ENCODE peak calls at places on chromosome 5, in nine cellular contexts. One of them, this sample, is unnamed.

GRCh38 chr5:33258553-33258952 is 182.2 kb upstream of the TARS1 start:
- DNase-seq in fibroblast of lung: no peak
- DNase-seq in fibroblast of mammary gland: peak; percentile 67
- DNase-seq in HFF-Myc: no peak
- DNase-seq in fibroblast of pulmonary artery: no peak
- DNase-seq in GM12865: no peak
- DNase-seq in endothelial cell of umbilical vein: no peak
- DNase-seq in esophagus squamous epithelium: no peak
- DNase-seq in heart left ventricle: no peak
- DNase-seq in this sample: no peak

GRCh38 chr5:53403758-53404157 is 76.7 kb upstream of the FST start:
- DNase-seq in fibroblast of lung: peak; percentile 54
- DNase-seq in fibroblast of mammary gland: no peak
- DNase-seq in HFF-Myc: no peak
- DNase-seq in fibroblast of pulmonary artery: peak; percentile 52
- DNase-seq in GM12865: no peak
- DNase-seq in endothelial cell of umbilical vein: no peak
- DNase-seq in esophagus squamous epithelium: no peak
- DNase-seq in heart left ventricle: no peak
- DNase-seq in this sample: no peak

GRCh38 chr5:105754056-105754455 is 1916.7 kb downstream of the EFNA5 start:
- DNase-seq in fibroblast of lung: no peak
- DNase-seq in fibroblast of mammary gland: no peak
- DNase-seq in HFF-Myc: no peak
- DNase-seq in fibroblast of pulmonary artery: peak; percentile 2
- DNase-seq in GM12865: no peak
- DNase-seq in endothelial cell of umbilical vein: no peak
- DNase-seq in esophagus squamous epithelium: no peak
- DNase-seq in heart left ventricle: no peak
- DNase-seq in this sample: no peak

GRCh38 chr5:139562847-139563246 is 1.7 kb downstream of the UBE2D2 start:
- DNase-seq in fibroblast of lung: no peak
- DNase-seq in fibroblast of mammary gland: no peak
- DNase-seq in HFF-Myc: no peak
- DNase-seq in fibroblast of pulmonary artery: peak; percentile 6
- DNase-seq in GM12865: no peak
- DNase-seq in endothelial cell of umbilical vein: peak; percentile 21
- DNase-seq in esophagus squamous epithelium: no peak
- DNase-seq in heart left ventricle: no peak
- DNase-seq in this sample: no peak

GRCh38 chr5:169909945-169910344 is 70.3 kb downstream of the INSYN2B start:
- DNase-seq in fibroblast of lung: no peak
- DNase-seq in fibroblast of mammary gland: no peak
- DNase-seq in HFF-Myc: no peak
- DNase-seq in fibroblast of pulmonary artery: no peak
- DNase-seq in GM12865: no peak
- DNase-seq in endothelial cell of umbilical vein: no peak
- DNase-seq in esophagus squamous epithelium: no peak
- DNase-seq in heart left ventricle: no peak
- DNase-seq in this sample: no peak

GRCh38 chr5:78360674-78361225 is 333 bp downstream of the SCAMP1 start:
- DNase-seq in fibroblast of lung: no peak
- DNase-seq in fibroblast of mammary gland: no peak
- DNase-seq in HFF-Myc: no peak
- DNase-seq in fibroblast of pulmonary artery: no peak
- DNase-seq in GM12865: peak; percentile 66
- DNase-seq in endothelial cell of umbilical vein: no peak
- DNase-seq in esophagus squamous epithelium: peak; percentile 14
- DNase-seq in heart left ventricle: peak; percentile 64
- DNase-seq in this sample: no peak

GRCh38 chr5:139342423-139342723 is 719 bp downstream of the PAIP2 start:
- DNase-seq in fibroblast of lung: no peak
- DNase-seq in fibroblast of mammary gland: no peak
- DNase-seq in HFF-Myc: no peak
- DNase-seq in fibroblast of pulmonary artery: no peak
- DNase-seq in GM12865: peak; percentile 90
- DNase-seq in endothelial cell of umbilical vein: no peak
- DNase-seq in esophagus squamous epithelium: no peak
- DNase-seq in heart left ventricle: no peak
- DNase-seq in this sample: no peak

GRCh38 chr5:79236364-79236969 is 536 bp downstream of the JMY start:
- DNase-seq in fibroblast of lung: no peak
- DNase-seq in fibroblast of mammary gland: no peak
- DNase-seq in HFF-Myc: no peak
- DNase-seq in fibroblast of pulmonary artery: peak; percentile 30
- DNase-seq in GM12865: peak; percentile 49
- DNase-seq in endothelial cell of umbilical vein: no peak
- DNase-seq in esophagus squamous epithelium: no peak
- DNase-seq in heart left ventricle: no peak
- DNase-seq in this sample: no peak

GRCh38 chr5:103801681-103802080 is 239.1 kb upstream of the NUDT12 start:
- DNase-seq in fibroblast of lung: peak; percentile 8
- DNase-seq in fibroblast of mammary gland: peak; percentile 4
- DNase-seq in HFF-Myc: no peak
- DNase-seq in fibroblast of pulmonary artery: peak; percentile 6
- DNase-seq in GM12865: no peak
- DNase-seq in endothelial cell of umbilical vein: no peak
- DNase-seq in esophagus squamous epithelium: no peak
- DNase-seq in heart left ventricle: no peak
- DNase-seq in this sample: no peak

GRCh38 chr5:93296338-93296737 is 284.7 kb downstream of the NR2F1-AS1 start:
- DNase-seq in fibroblast of lung: no peak
- DNase-seq in fibroblast of mammary gland: no peak
- DNase-seq in HFF-Myc: no peak
- DNase-seq in fibroblast of pulmonary artery: no peak
- DNase-seq in GM12865: peak; percentile 42
- DNase-seq in endothelial cell of umbilical vein: peak; percentile 21
- DNase-seq in esophagus squamous epithelium: no peak
- DNase-seq in heart left ventricle: no peak
- DNase-seq in this sample: no peak

GRCh38 chr5:179113945-179114641 is 53.9 kb downstream of the ZNF354C start:
- DNase-seq in fibroblast of lung: no peak
- DNase-seq in fibroblast of mammary gland: no peak
- DNase-seq in HFF-Myc: no peak
- DNase-seq in fibroblast of pulmonary artery: no peak
- DNase-seq in GM12865: no peak
- DNase-seq in endothelial cell of umbilical vein: no peak
- DNase-seq in esophagus squamous epithelium: no peak
- DNase-seq in heart left ventricle: no peak
- DNase-seq in this sample: no peak

GRCh38 chr5:137300411-137301240 is 198.5 kb downstream of the SPOCK1 start:
- DNase-seq in fibroblast of lung: peak; percentile 41
- DNase-seq in fibroblast of mammary gland: peak; percentile 85
- DNase-seq in HFF-Myc: no peak
- DNase-seq in fibroblast of pulmonary artery: peak; percentile 83
- DNase-seq in GM12865: no peak
- DNase-seq in endothelial cell of umbilical vein: peak; percentile 94
- DNase-seq in esophagus squamous epithelium: no peak
- DNase-seq in heart left ventricle: no peak
- DNase-seq in this sample: no peak

GRCh38 chr5:135018457-135018856 is 15.6 kb downstream of the PITX1 start:
- DNase-seq in fibroblast of lung: no peak
- DNase-seq in fibroblast of mammary gland: no peak
- DNase-seq in HFF-Myc: no peak
- DNase-seq in fibroblast of pulmonary artery: no peak
- DNase-seq in GM12865: no peak
- DNase-seq in endothelial cell of umbilical vein: no peak
- DNase-seq in esophagus squamous epithelium: no peak
- DNase-seq in heart left ventricle: no peak
- DNase-seq in this sample: no peak

GRCh38 chr5:162911873-162912272 is 525.5 kb upstream of the CCNG1 start:
- DNase-seq in fibroblast of lung: no peak
- DNase-seq in fibroblast of mammary gland: no peak
- DNase-seq in HFF-Myc: no peak
- DNase-seq in fibroblast of pulmonary artery: no peak
- DNase-seq in GM12865: no peak
- DNase-seq in endothelial cell of umbilical vein: no peak
- DNase-seq in esophagus squamous epithelium: no peak
- DNase-seq in heart left ventricle: no peak
- DNase-seq in this sample: no peak

GRCh38 chr5:106894964-106895363 is 775.8 kb downstream of the EFNA5 start:
- DNase-seq in fibroblast of lung: peak; percentile 61
- DNase-seq in fibroblast of mammary gland: peak; percentile 5
- DNase-seq in HFF-Myc: no peak
- DNase-seq in fibroblast of pulmonary artery: peak; percentile 31
- DNase-seq in GM12865: no peak
- DNase-seq in endothelial cell of umbilical vein: no peak
- DNase-seq in esophagus squamous epithelium: no peak
- DNase-seq in heart left ventricle: no peak
- DNase-seq in this sample: no peak

GRCh38 chr5:91219803-91220371 is 163.2 kb downstream of the ARRDC3 start:
- DNase-seq in fibroblast of lung: peak; percentile 44
- DNase-seq in fibroblast of mammary gland: peak; percentile 71
- DNase-seq in HFF-Myc: no peak
- DNase-seq in fibroblast of pulmonary artery: peak; percentile 74
- DNase-seq in GM12865: peak; percentile 64
- DNase-seq in endothelial cell of umbilical vein: peak; percentile 63
- DNase-seq in esophagus squamous epithelium: no peak
- DNase-seq in heart left ventricle: peak; percentile 26
- DNase-seq in this sample: peak; percentile 34
- H3K4me3 ChIP-seq in fibroblast of lung: no peak overlapping the region
- H3K4me3 ChIP-seq in fibroblast of mammary gland: no peak overlapping the region
- H3K4me3 ChIP-seq in HFF-Myc: no peak overlapping the region
- H3K4me3 ChIP-seq in fibroblast of pulmonary artery: no peak overlapping the region
- H3K4me3 ChIP-seq in GM12865: no peak overlapping the region
- H3K4me3 ChIP-seq in endothelial cell of umbilical vein: no peak overlapping the region
- H3K4me3 ChIP-seq in esophagus squamous epithelium: no peak overlapping the region
- H3K4me3 ChIP-seq in heart left ventricle: no peak overlapping the region
- H3K4me3 ChIP-seq in this sample: no peak overlapping the region

DNA sequence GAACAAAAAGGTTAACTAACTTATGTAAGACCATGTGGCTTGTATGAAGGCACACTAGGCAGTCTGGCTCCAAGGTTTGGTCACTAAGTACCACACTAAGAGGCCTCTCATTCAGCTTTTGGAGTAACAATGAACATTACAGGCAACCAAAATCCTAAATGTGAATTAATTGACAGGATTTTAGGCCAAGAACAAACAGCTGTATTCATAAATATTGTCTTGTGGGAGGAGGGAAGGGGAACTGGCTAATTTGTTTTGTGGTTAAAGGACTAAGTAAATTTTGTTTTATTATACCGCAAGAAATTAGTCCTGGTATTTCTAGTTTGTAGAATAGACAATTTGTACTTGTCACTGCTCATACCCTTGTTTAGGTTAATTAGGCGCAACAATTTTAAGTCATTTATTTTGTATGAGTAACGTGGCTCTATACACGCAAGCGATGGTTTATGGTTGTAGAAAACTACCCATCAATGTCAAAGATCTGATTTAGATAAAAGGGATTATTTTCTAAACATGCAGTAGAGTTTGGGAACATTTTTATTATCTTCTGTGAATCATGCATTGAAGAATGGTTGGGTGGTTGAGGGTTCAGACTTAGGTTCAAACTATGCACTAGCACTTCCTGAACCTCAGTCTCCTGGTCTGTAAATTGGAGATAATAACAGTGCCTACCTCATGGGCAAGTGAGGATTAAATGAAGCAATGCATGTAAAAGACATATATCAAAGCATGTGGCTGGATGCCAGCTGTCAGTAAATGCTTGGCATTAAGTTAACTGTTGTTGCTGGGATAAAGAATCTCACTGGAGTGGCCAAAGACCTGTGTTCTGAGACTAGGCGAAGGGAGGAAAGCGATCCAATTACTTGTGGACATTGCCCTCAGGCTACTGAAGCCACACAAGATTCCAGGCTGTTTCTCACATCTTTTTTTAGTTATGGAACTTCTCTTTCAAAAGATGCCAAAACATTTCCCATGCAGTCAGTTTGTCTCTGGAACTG is 1.3 kb upstream of the OTULINL start:
- DNase-seq in fibroblast of lung: peak; percentile 10
- DNase-seq in fibroblast of mammary gland: no peak
- DNase-seq in HFF-Myc: peak; percentile 32
- DNase-seq in fibroblast of pulmonary artery: peak; percentile 56
- DNase-seq in GM12865: no peak
- DNase-seq in endothelial cell of umbilical vein: no peak
- DNase-seq in esophagus squamous epithelium: no peak
- DNase-seq in heart left ventricle: no peak
- DNase-seq in this sample: peak; percentile 62
- H3K4me3 ChIP-seq in fibroblast of lung: no peak overlapping the region
- H3K4me3 ChIP-seq in fibroblast of mammary gland: no peak overlapping the region
- H3K4me3 ChIP-seq in HFF-Myc: no peak overlapping the region
- H3K4me3 ChIP-seq in fibroblast of pulmonary artery: no peak overlapping the region
- H3K4me3 ChIP-seq in GM12865: no peak overlapping the region
- H3K4me3 ChIP-seq in endothelial cell of umbilical vein: no peak overlapping the region
- H3K4me3 ChIP-seq in esophagus squamous epithelium: no peak overlapping the region
- H3K4me3 ChIP-seq in heart left ventricle: no peak overlapping the region
- H3K4me3 ChIP-seq in this sample: no peak overlapping the region

GRCh38 chr5:10631597-10631996 is 67.7 kb downstream of the ANKRD33B start:
- DNase-seq in fibroblast of lung: no peak
- DNase-seq in fibroblast of mammary gland: no peak
- DNase-seq in HFF-Myc: no peak
- DNase-seq in fibroblast of pulmonary artery: no peak
- DNase-seq in GM12865: peak; percentile 78
- DNase-seq in endothelial cell of umbilical vein: no peak
- DNase-seq in esophagus squamous epithelium: no peak
- DNase-seq in heart left ventricle: no peak
- DNase-seq in this sample: no peak
- H3K4me3 ChIP-seq in fibroblast of lung: no peak overlapping the region
- H3K4me3 ChIP-seq in fibroblast of mammary gland: no peak overlapping the region
- H3K4me3 ChIP-seq in HFF-Myc: no peak overlapping the region
- H3K4me3 ChIP-seq in fibroblast of pulmonary artery: no peak overlapping the region
- H3K4me3 ChIP-seq in GM12865: peak overlapping the region; percentile 59
- H3K4me3 ChIP-seq in endothelial cell of umbilical vein: no peak overlapping the region
- H3K4me3 ChIP-seq in esophagus squamous epithelium: no peak overlapping the region
- H3K4me3 ChIP-seq in heart left ventricle: no peak overlapping the region
- H3K4me3 ChIP-seq in this sample: no peak overlapping the region

GRCh38 chr5:157670662-157671591 is at the start of gene C5orf52:
- DNase-seq in fibroblast of lung: peak; percentile 17
- DNase-seq in fibroblast of mammary gland: peak; percentile 40
- DNase-seq in HFF-Myc: no peak
- DNase-seq in fibroblast of pulmonary artery: peak; percentile 20
- DNase-seq in GM12865: peak; percentile 31
- DNase-seq in endothelial cell of umbilical vein: peak; percentile 54
- DNase-seq in esophagus squamous epithelium: no peak
- DNase-seq in heart left ventricle: peak; percentile 55
- DNase-seq in this sample: no peak

GRCh38 chr5:157668356-157668755 is 3.0 kb upstream of the C5orf52 start:
- DNase-seq in fibroblast of lung: no peak
- DNase-seq in fibroblast of mammary gland: no peak
- DNase-seq in HFF-Myc: no peak
- DNase-seq in fibroblast of pulmonary artery: no peak
- DNase-seq in GM12865: no peak
- DNase-seq in endothelial cell of umbilical vein: no peak
- DNase-seq in esophagus squamous epithelium: no peak
- DNase-seq in heart left ventricle: no peak
- DNase-seq in this sample: no peak

GRCh38 chr5:157672976-157673375 is 1.6 kb downstream of the C5orf52 start:
- DNase-seq in fibroblast of lung: no peak
- DNase-seq in fibroblast of mammary gland: no peak
- DNase-seq in HFF-Myc: no peak
- DNase-seq in fibroblast of pulmonary artery: no peak
- DNase-seq in GM12865: no peak
- DNase-seq in endothelial cell of umbilical vein: no peak
- DNase-seq in esophagus squamous epithelium: no peak
- DNase-seq in heart left ventricle: no peak
- DNase-seq in this sample: no peak

GRCh38 chr5:157671592-157672330 is 428 bp downstream of the C5orf52 start:
- DNase-seq in fibroblast of lung: no peak
- DNase-seq in fibroblast of mammary gland: no peak
- DNase-seq in HFF-Myc: no peak
- DNase-seq in fibroblast of pulmonary artery: no peak
- DNase-seq in GM12865: no peak
- DNase-seq in endothelial cell of umbilical vein: no peak
- DNase-seq in esophagus squamous epithelium: no peak
- DNase-seq in heart left ventricle: no peak
- DNase-seq in this sample: no peak

GRCh38 chr5:157669701-157670097 is 1.6 kb upstream of the C5orf52 start:
- DNase-seq in fibroblast of lung: no peak
- DNase-seq in fibroblast of mammary gland: no peak
- DNase-seq in HFF-Myc: no peak
- DNase-seq in fibroblast of pulmonary artery: no peak
- DNase-seq in GM12865: no peak
- DNase-seq in endothelial cell of umbilical vein: no peak
- DNase-seq in esophagus squamous epithelium: no peak
- DNase-seq in heart left ventricle: no peak
- DNase-seq in this sample: no peak
- H3K4me3 ChIP-seq in fibroblast of lung: no peak overlapping the region
- H3K4me3 ChIP-seq in fibroblast of mammary gland: no peak overlapping the region
- H3K4me3 ChIP-seq in HFF-Myc: no peak overlapping the region
- H3K4me3 ChIP-seq in fibroblast of pulmonary artery: no peak overlapping the region
- H3K4me3 ChIP-seq in GM12865: no peak overlapping the region
- H3K4me3 ChIP-seq in endothelial cell of umbilical vein: no peak overlapping the region
- H3K4me3 ChIP-seq in esophagus squamous epithelium: no peak overlapping the region
- H3K4me3 ChIP-seq in heart left ventricle: no peak overlapping the region
- H3K4me3 ChIP-seq in this sample: no peak overlapping the region